ENCODE peak calls at places on chromosomes 3 and 15, in four cellular contexts. Y is HTR-8/SVneo, Z is glutamatergic neuron, J is psoas muscle. B is an unnamed sample.
A peak's percentile ranks its signal among the peaks of the same experiment; 100 is the strongest.

GRCh38 chr3:194322701-194323174 is 28.4 kb downstream of the CPN2 start:
- DNase-seq in Y (peak; percentile 81), Z (no peak), J (peak; percentile 48), B (no peak)

GRCh38 chr3:113914646-113915045 is 33.2 kb upstream of the ZDHHC23 start:
- DNase-seq in Y (no peak), Z (no peak), J (no peak), B (no peak)

GRCh38 chr3:87771338-87772059 is 287.3 kb downstream of the CGGBP1 start:
- DNase-seq in Y (no peak), Z (peak; percentile 34), J (no peak), B (peak; percentile 57)

GRCh38 chr3:135215516-135215915 is 420.5 kb downstream of the EPHB1 start:
- DNase-seq in Y (no peak), Z (no peak), J (no peak), B (no peak)

GRCh38 chr3:51637941-51638471 is 33.0 kb upstream of the TEX264 start:
- DNase-seq in Y (peak; percentile 73), Z (peak; percentile 57), J (no peak), B (peak; percentile 67)

GRCh38 chr15:74933573-74933972 is 4.3 kb downstream of the COX5A start:
- DNase-seq in Y (no peak), Z (no peak), J (no peak), B (no peak)

GRCh38 chr3:48507256-48508061 is 3.5 kb upstream of the SHISA5 start:
- DNase-seq in Y (peak; percentile 92), Z (peak; percentile 55), J (peak; percentile 61), B (peak; percentile 100)

GRCh38 chr3:64853456-64853855 is 165.7 kb upstream of the ADAMTS9 start:
- DNase-seq in Y (no peak), Z (no peak), J (no peak), B (no peak)

GRCh38 chr3:138862531-138862923 is 27.8 kb upstream of the PIK3CB start:
- DNase-seq in Y (no peak), Z (no peak), J (no peak), B (peak; percentile 19)

GRCh38 chr15:47394410-47394809 is 322.9 kb upstream of the SEMA6D start:
- DNase-seq in Y (no peak), Z (no peak), J (no peak), B (no peak)

GRCh38 chr3:15267502-15267901 is 61.5 kb downstream of the CAPN7 start:
- DNase-seq in Y (no peak), Z (no peak), J (no peak), B (no peak)